ENCODE peak calls at places on chromosomes 7 and 10, in nine cellular contexts. K is mammary epithelial cell, A is hepatocyte, H is HL-60, T is NB4, E is adrenal gland, U is fibroblast of pulmonary artery, L is heart right ventricle, J is fibroblast of lung. F is an unnamed sample.

GRCh38 chr10:5507649-5508131 is 8.3 kb upstream of the CALML5 start:
- DNase-seq in H (no peak), T (no peak), J (no peak), K (no peak), L (no peak), A (no peak), U (no peak), E (no peak), F (no peak)

GRCh38 chr10:5014936-5015335 is 11.3 kb upstream of the AKR1C2 start:
- DNase-seq in J (no peak), A (no peak), L (no peak), U (peak), E (no peak), K (no peak), T (peak), H (no peak), F (peak)

GRCh38 chr7:73721237-73721848 is 1.9 kb upstream of the STX1A start:
- DNase-seq in H (no peak), A (no peak), K (no peak), E (peak), L (peak), U (no peak), J (no peak), T (no peak), F (no peak)

GRCh38 chr7:116249969-116250553 is 39.7 kb downstream of the TES start:
- DNase-seq in E (no peak), H (peak), T (peak), L (no peak), K (peak), U (peak), A (peak), J (peak), F (peak)

GRCh38 chr7:31603076-31603475 is 83.9 kb upstream of the PPP1R17 start:
- DNase-seq in H (no peak), T (no peak), E (no peak), K (peak), J (peak), U (no peak), L (no peak), A (no peak), F (no peak)

GRCh38 chr7:2477447-2478386 is 1.5 kb upstream of the GRIFIN start:
- DNase-seq in L (peak), A (peak), T (peak), K (peak), E (peak), J (peak), H (peak), U (peak), F (peak)

GRCh38 chr10:70272925-70273316 is 10.9 kb downstream of the NPFFR1 start:
- DNase-seq in H (peak), E (no peak), T (peak), J (no peak), A (no peak), U (peak), L (no peak), K (no peak), F (peak)

GRCh38 chr10:75043256-75044121 is 68.0 kb upstream of the SAMD8 start:
- DNase-seq in E (no peak), K (no peak), A (no peak), J (no peak), U (no peak), H (no peak), T (no peak), L (no peak), F (no peak)

GRCh38 chr10:71427246-71427645 is 30.5 kb downstream of the CDH23 start:
- DNase-seq in K (no peak), A (no peak), T (no peak), E (no peak), U (no peak), H (no peak), J (no peak), L (no peak), F (no peak)

GRCh38 chr10:72690071-72690755 is 1.7 kb upstream of the MCU start:
- DNase-seq in E (no peak), T (peak), U (no peak), L (no peak), H (no peak), J (no peak), A (no peak), K (no peak), F (no peak)

GRCh38 chr10:102675887-102676616 is 31.8 kb downstream of the TRIM8 start:
- DNase-seq in U (peak), L (peak), T (peak), K (peak), H (no peak), E (no peak), A (peak), J (peak), F (peak)

GRCh38 chr10:112409755-112410154 is 35.8 kb downstream of the ACSL5 start:
- DNase-seq in H (no peak), A (no peak), E (no peak), L (no peak), U (no peak), T (no peak), K (no peak), J (no peak), F (no peak)

GRCh38 chr10:30865141-30865926 is 166.3 kb downstream of the ZNF438 start:
- DNase-seq in J (peak), T (peak), L (no peak), E (no peak), K (no peak), H (peak), A (no peak), U (peak), F (no peak)

GRCh38 chr7:34061175-34061574 is 155.8 kb downstream of the BMPER start:
- DNase-seq in A (no peak), K (peak), L (no peak), J (peak), U (peak), E (no peak), H (no peak), T (no peak), F (no peak)

GRCh38 chr10:63862860-63863259 is 341.7 kb downstream of the REEP3 start:
- DNase-seq in U (no peak), T (no peak), A (no peak), E (no peak), L (no peak), J (no peak), H (no peak), K (no peak), F (no peak)

GRCh38 chr10:132762267-132762666 is 23.7 kb downstream of the NKX6-2 start:
- DNase-seq in J (peak), U (no peak), L (no peak), E (no peak), K (no peak), H (no peak), T (no peak), A (no peak), F (no peak)

GRCh38 chr7:68440870-68441269 is 1157.4 kb upstream of the AUTS2 start:
- DNase-seq in E (no peak), L (no peak), A (no peak), T (peak), J (no peak), K (no peak), H (no peak), U (no peak), F (no peak)

GRCh38 chr7:653829-654764 is 72.4 kb upstream of the DNAAF5 start:
- DNase-seq in J (no peak), T (no peak), K (no peak), H (no peak), L (no peak), U (no peak), E (no peak), A (no peak), F (no peak)

GRCh38 chr10:133326745-133327650 is 9.7 kb downstream of the CALY start:
- DNase-seq in K (no peak), T (no peak), U (no peak), L (no peak), E (no peak), J (peak), A (no peak), H (no peak), F (no peak)

GRCh38 chr10:67520924-67521520 is 175.0 kb downstream of the CTNNA3 start:
- DNase-seq in A (peak), U (peak), T (peak), E (peak), K (peak), L (peak), H (no peak), J (peak), F (peak)

GRCh38 chr7:5591547-5591899 is 167.9 kb upstream of the TNRC18 start:
- DNase-seq in K (peak), E (peak), H (no peak), L (no peak), J (peak), A (peak), U (peak), T (no peak), F (peak)

GRCh38 chr7:916291-916941 is 38.1 kb downstream of the ADAP1 start:
- DNase-seq in H (no peak), E (no peak), J (peak), K (no peak), A (no peak), U (no peak), T (no peak), L (no peak), F (no peak)

GRCh38 chr7:101754432-101755159 is 62.8 kb upstream of the CUX1 start:
- DNase-seq in K (peak), H (no peak), A (peak), T (peak), U (peak), L (peak), J (peak), E (peak), F (peak)

GRCh38 chr7:94333810-94334209 is 60.9 kb upstream of the COL1A2 start:
- DNase-seq in T (no peak), E (no peak), K (peak), U (no peak), A (no peak), J (peak), L (no peak), H (no peak), F (no peak)

GRCh38 chr7:38625866-38626265 is 5.3 kb downstream of the AMPH start:
- DNase-seq in H (no peak), E (no peak), U (no peak), T (no peak), L (no peak), K (no peak), A (no peak), J (no peak), F (no peak)

GRCh38 chr10:88039496-88040200 is 176.2 kb downstream of the PTEN start:
- DNase-seq in H (no peak), U (peak), T (peak), A (no peak), K (peak), E (no peak), J (peak), L (peak), F (no peak)

GRCh38 chr10:117241541-117242462 is 888 bp downstream of the SLC18A2 start:
- DNase-seq in T (no peak), E (no peak), J (peak), U (no peak), K (peak), L (no peak), A (peak), H (no peak), F (no peak)

GRCh38 chr10:48330269-48330668 is 23.8 kb downstream of the MAPK8 start:
- DNase-seq in A (no peak), H (no peak), T (no peak), U (peak), J (no peak), E (no peak), L (no peak), K (no peak), F (no peak)

GRCh38 chr7:1324028-1324900 is 91.6 kb downstream of the UNCX start:
- DNase-seq in H (no peak), U (no peak), K (no peak), L (no peak), J (no peak), A (no peak), E (no peak), T (no peak), F (no peak)

GRCh38 chr7:11373546-11374142 is 400.0 kb downstream of the PHF14 start:
- DNase-seq in K (peak), T (peak), U (peak), L (no peak), H (no peak), A (peak), J (peak), E (no peak), F (no peak)
- TF ChIP-seq CTCF in K (peak), T (peak), U (peak), L (no peak), H (peak), A (peak), J (no peak), E (peak), F (peak)

GRCh38 chr10:110181911-110182310 is 25.5 kb upstream of the MXI1 start:
- DNase-seq in E (no peak), L (no peak), J (no peak), U (no peak), T (no peak), K (no peak), A (no peak), H (no peak), F (no peak)
- H3K4me3 ChIP-seq in E (no peak), L (no peak), J (no peak), U (no peak), T (no peak), K (no peak), A (no peak), H (no peak), F (no peak)

DNA sequence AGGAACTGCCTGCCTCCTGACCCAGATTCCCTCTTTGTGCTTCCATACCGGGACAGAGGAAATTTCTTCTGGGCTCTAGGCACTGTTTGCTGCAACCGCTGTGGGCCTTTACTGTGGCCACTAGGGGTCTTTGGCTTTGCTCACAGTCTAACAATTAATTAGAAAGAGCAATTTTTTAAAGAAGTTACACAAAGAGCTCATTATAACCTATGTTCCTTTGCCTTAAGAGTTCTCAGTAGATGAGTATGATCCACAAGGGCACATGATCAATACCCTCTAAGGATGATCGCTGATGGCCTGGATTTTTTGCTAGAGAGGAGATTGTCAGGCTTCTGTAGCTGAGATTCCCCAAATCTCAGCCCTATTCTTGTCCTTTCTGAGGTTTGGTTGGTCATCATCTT is 80.8 kb upstream of the RHOBTB1 start:
- DNase-seq in K (no peak), A (peak), T (no peak), E (no peak), J (peak), L (no peak), H (no peak), U (peak), F (no peak)
- TF ChIP-seq CTCF in K (peak), A (peak), T (peak), E (peak), J (peak), L (peak), H (no peak), U (peak), F (peak)

GRCh38 chr10:61942997-61943457 is 41.5 kb downstream of the ARID5B start:
- DNase-seq in H (no peak), E (no peak), A (no peak), T (no peak), K (peak), U (peak), L (no peak), J (peak), F (peak)
- H3K4me3 ChIP-seq in H (no peak), E (no peak), A (no peak), T (no peak), K (peak), U (peak), L (peak), J (no peak), F (peak)

GRCh38 chr7:50658696-50659095 is 93.5 kb upstream of the DDC start:
- DNase-seq in A (no peak), H (no peak), J (no peak), K (no peak), L (no peak), U (no peak), T (no peak), E (peak), F (no peak)

GRCh38 chr7:50657912-50658311 is 92.7 kb upstream of the DDC start:
- DNase-seq in H (no peak), L (no peak), E (peak), J (no peak), A (no peak), U (no peak), K (no peak), T (no peak), F (no peak)

GRCh38 chr7:50656141-50656895 is 91.1 kb upstream of the DDC start:
- DNase-seq in L (no peak), U (no peak), J (no peak), A (no peak), K (no peak), E (peak), H (no peak), T (no peak), F (peak)

GRCh38 chr7:50655490-50655889 is 90.3 kb upstream of the DDC start:
- DNase-seq in U (no peak), A (no peak), K (no peak), E (peak), H (no peak), L (no peak), J (no peak), T (no peak), F (no peak)

DNA sequence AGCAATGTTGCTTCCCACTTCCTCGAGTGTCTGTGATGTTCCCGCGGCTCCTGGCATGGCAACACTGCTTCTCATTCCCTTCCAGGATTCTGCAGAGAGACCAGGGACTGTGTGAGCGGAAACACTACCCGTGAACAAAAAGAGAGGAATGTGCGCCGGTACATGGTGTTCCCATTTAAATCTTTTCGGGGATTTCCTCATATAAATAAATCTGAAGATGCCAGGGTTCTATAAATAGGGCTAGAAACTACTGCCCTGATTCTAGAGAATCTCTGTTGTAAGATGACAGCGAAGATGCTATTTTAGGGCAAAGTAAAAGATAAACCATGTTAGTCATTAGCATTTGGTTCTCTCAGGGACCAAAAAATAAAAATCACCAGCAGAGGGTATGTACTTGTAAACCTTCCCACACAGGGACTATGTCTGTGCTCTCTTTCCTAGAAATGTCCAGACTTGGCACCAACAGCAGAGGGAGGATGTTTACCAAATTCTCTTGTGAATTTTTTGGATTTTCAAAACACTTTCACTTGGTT is 92.2 kb upstream of the DDC start:
- DNase-seq in T (no peak), H (no peak), E (peak), U (peak), J (no peak), A (peak), K (no peak), L (no peak), F (peak)
- TF ChIP-seq CTCF in T (no peak), H (no peak), E (no peak), U (peak), J (peak), A (no peak), K (no peak), L (no peak), F (no peak)

GRCh38 chr7:91344911-91345310 is 80.7 kb downstream of the FZD1 start:
- DNase-seq in T (no peak), A (no peak), L (no peak), K (no peak), E (no peak), H (no peak), U (no peak), J (peak), F (peak)

GRCh38 chr7:91344248-91344647 is 80.0 kb downstream of the FZD1 start:
- DNase-seq in A (no peak), U (no peak), H (no peak), T (no peak), J (no peak), K (no peak), E (no peak), L (no peak), F (no peak)

GRCh38 chr7:91347288-91347687 is 83.1 kb downstream of the FZD1 start:
- DNase-seq in U (peak), J (peak), A (no peak), K (no peak), H (no peak), L (peak), T (no peak), E (peak), F (no peak)

GRCh38 chr7:91343420-91343819 is 79.2 kb downstream of the FZD1 start:
- DNase-seq in L (no peak), K (no peak), T (no peak), E (no peak), U (no peak), J (no peak), A (no peak), H (no peak), F (no peak)

GRCh38 chr7:91345449-91345848 is 81.2 kb downstream of the FZD1 start:
- DNase-seq in H (no peak), J (no peak), T (no peak), A (no peak), U (no peak), K (no peak), L (no peak), E (no peak), F (peak)
- H3K4me3 ChIP-seq in H (no peak), J (no peak), T (no peak), A (no peak), U (no peak), K (no peak), L (no peak), E (no peak), F (no peak)

GRCh38 chr7:108225531-108226181 is 95.5 kb upstream of the LAMB4 start:
- DNase-seq in U (no peak), H (no peak), K (no peak), L (no peak), T (no peak), E (no peak), A (no peak), J (no peak), F (no peak)

GRCh38 chr7:108224387-108224786 is 94.2 kb upstream of the LAMB4 start:
- DNase-seq in T (no peak), E (no peak), L (no peak), J (no peak), K (no peak), A (no peak), U (no peak), H (no peak), F (no peak)

GRCh38 chr7:108226723-108227359 is 96.7 kb upstream of the LAMB4 start:
- DNase-seq in E (no peak), U (no peak), J (peak), L (no peak), T (no peak), A (no peak), H (no peak), K (no peak), F (no peak)

GRCh38 chr7:108227360-108227749 is 97.2 kb upstream of the LAMB4 start:
- DNase-seq in J (no peak), E (no peak), K (no peak), U (no peak), H (no peak), T (no peak), A (no peak), L (no peak), F (no peak)

DNA sequence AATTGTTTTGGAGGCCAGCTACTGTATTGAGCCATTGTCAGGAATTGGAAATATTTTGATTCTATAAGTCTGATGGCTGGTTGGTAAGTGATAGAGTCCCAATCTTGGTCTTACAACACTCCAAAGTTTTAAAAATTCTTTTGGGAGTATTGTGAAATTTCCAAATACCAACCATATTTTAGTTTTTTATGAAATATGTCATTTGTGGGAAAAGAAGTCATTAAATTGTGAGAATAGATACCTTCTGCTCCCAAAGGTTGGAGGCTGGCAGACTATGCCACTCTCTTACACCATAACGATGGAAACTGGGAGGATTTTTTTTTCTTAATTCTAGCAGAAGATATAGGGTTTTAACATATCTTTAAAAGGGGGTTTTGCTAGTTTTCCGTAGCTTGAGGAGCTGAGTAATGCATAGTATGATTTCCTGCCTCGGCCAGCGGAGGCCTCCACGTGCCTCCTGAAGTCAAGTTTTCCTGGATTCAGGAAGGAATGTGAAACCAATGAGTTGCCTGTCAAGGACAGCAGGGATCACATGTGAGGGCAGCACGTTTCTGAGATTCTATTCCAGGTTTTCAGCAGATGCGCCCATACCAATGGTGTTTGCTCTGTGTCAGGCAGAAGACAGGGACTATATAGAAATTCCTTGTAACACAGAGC is 92.2 kb upstream of the LAMB4 start:
- DNase-seq in H (no peak), K (no peak), A (no peak), L (no peak), U (peak), E (no peak), J (peak), T (no peak), F (no peak)
- TF ChIP-seq CTCF in H (no peak), K (no peak), A (no peak), L (no peak), U (peak), E (no peak), J (no peak), T (no peak), F (no peak)

F was measured in GM12865.